ENCODE peak calls at places on chromosomes 3 and 15, in four cellular contexts. One of them, this sample, is unnamed.

GRCh38 chr3:32575451-32575850 is 4.8 kb upstream of the DYNC1LI1 start:
- DNase-seq in SK-N-SH: no peak
- DNase-seq in WTC11: no peak
- DNase-seq in K562: no peak
- DNase-seq in this sample: no peak

GRCh38 chr3:30286007-30286669 is 320.3 kb upstream of the TGFBR2 start:
- DNase-seq in WTC11: no peak
- DNase-seq in SK-N-SH: peak; percentile 39
- DNase-seq in K562: no peak
- DNase-seq in this sample: no peak

GRCh38 chr15:34185666-34186065 is 24.2 kb downstream of the KATNBL1 start:
- DNase-seq in K562: no peak
- DNase-seq in SK-N-SH: no peak
- DNase-seq in WTC11: no peak
- DNase-seq in this sample: no peak

GRCh38 chr15:66145242-66146182 is 108.0 kb downstream of the MEGF11 start:
- DNase-seq in K562: no peak
- DNase-seq in WTC11: no peak
- DNase-seq in SK-N-SH: peak; percentile 48
- DNase-seq in this sample: no peak

GRCh38 chr3:27315003-27315402 is 54.2 kb downstream of the NEK10 start:
- DNase-seq in SK-N-SH: no peak
- DNase-seq in K562: no peak
- DNase-seq in WTC11: no peak
- DNase-seq in this sample: no peak

GRCh38 chr3:189317911-189318310 is 146.1 kb downstream of the TPRG1 start:
- DNase-seq in K562: no peak
- DNase-seq in WTC11: no peak
- DNase-seq in SK-N-SH: no peak
- DNase-seq in this sample: no peak

GRCh38 chr3:192022412-192022811 is 561.4 kb downstream of the PYDC2 start:
- DNase-seq in SK-N-SH: no peak
- DNase-seq in WTC11: no peak
- DNase-seq in K562: no peak
- DNase-seq in this sample: no peak

GRCh38 chr15:87348746-87349145 is 907.8 kb downstream of the NTRK3 start:
- DNase-seq in SK-N-SH: no peak
- DNase-seq in WTC11: no peak
- DNase-seq in K562: no peak
- DNase-seq in this sample: no peak

GRCh38 chr3:132448211-132448961 is 31.1 kb downstream of the DNAJC13 start:
- DNase-seq in SK-N-SH: no peak
- DNase-seq in WTC11: no peak
- DNase-seq in K562: no peak
- DNase-seq in this sample: no peak

GRCh38 chr15:70643783-70644125 is 119.6 kb downstream of the UACA start:
- DNase-seq in SK-N-SH: no peak
- DNase-seq in K562: no peak
- DNase-seq in WTC11: no peak
- DNase-seq in this sample: peak; percentile 66

GRCh38 chr3:45313743-45314403 is 74.5 kb upstream of the LARS2 start:
- DNase-seq in K562: no peak
- DNase-seq in SK-N-SH: no peak
- DNase-seq in WTC11: no peak
- DNase-seq in this sample: no peak

GRCh38 chr15:38508647-38509046 is 54.7 kb downstream of the FAM98B start:
- DNase-seq in WTC11: no peak
- DNase-seq in K562: no peak
- DNase-seq in SK-N-SH: no peak
- DNase-seq in this sample: no peak

GRCh38 chr15:68610825-68611224 is 32.0 kb downstream of the CORO2B start:
- DNase-seq in WTC11: no peak
- DNase-seq in SK-N-SH: no peak
- DNase-seq in K562: no peak
- DNase-seq in this sample: no peak

GRCh38 chr15:58604455-58604923 is 145.0 kb downstream of the ADAM10 start:
- DNase-seq in SK-N-SH: no peak
- DNase-seq in WTC11: no peak
- DNase-seq in K562: no peak
- DNase-seq in this sample: peak; percentile 46

GRCh38 chr15:50758712-50759205 is 6.7 kb downstream of the SPPL2A start:
- DNase-seq in K562: no peak
- DNase-seq in SK-N-SH: no peak
- DNase-seq in WTC11: no peak
- DNase-seq in this sample: no peak

GRCh38 chr3:185455860-185456259 is 43.0 kb downstream of the TMEM41A start:
- DNase-seq in WTC11: no peak
- DNase-seq in K562: peak; percentile 21
- DNase-seq in SK-N-SH: no peak
- DNase-seq in this sample: no peak

GRCh38 chr15:56467626-56468025 is 2.7 kb upstream of the MNS1 start:
- DNase-seq in SK-N-SH: no peak
- DNase-seq in K562: no peak
- DNase-seq in WTC11: no peak
- DNase-seq in this sample: no peak

GRCh38 chr15:44033894-44034293 is 161.2 kb downstream of the FRMD5 start:
- DNase-seq in WTC11: no peak
- DNase-seq in K562: no peak
- DNase-seq in SK-N-SH: peak; percentile 21
- DNase-seq in this sample: no peak

GRCh38 chr15:89898628-89899302 is 5.0 kb upstream of the AP3S2 start:
- DNase-seq in K562: peak; percentile 80
- DNase-seq in SK-N-SH: peak; percentile 74
- DNase-seq in WTC11: peak; percentile 70
- DNase-seq in this sample: peak; percentile 77

GRCh38 chr15:90209591-90209990 is 8.5 kb downstream of the SEMA4B start:
- DNase-seq in SK-N-SH: no peak
- DNase-seq in K562: no peak
- DNase-seq in WTC11: no peak
- DNase-seq in this sample: no peak

GRCh38 chr3:134333522-134334181 is 40.6 kb downstream of the AMOTL2 start:
- DNase-seq in K562: no peak
- DNase-seq in SK-N-SH: no peak
- DNase-seq in WTC11: no peak
- DNase-seq in this sample: peak; percentile 45

GRCh38 chr3:134334231-134334900 is 39.9 kb downstream of the AMOTL2 start:
- DNase-seq in SK-N-SH: no peak
- DNase-seq in K562: no peak
- DNase-seq in WTC11: no peak
- DNase-seq in this sample: no peak

GRCh38 chr3:134330895-134331810 is 43.1 kb downstream of the AMOTL2 start:
- DNase-seq in SK-N-SH: no peak
- DNase-seq in K562: no peak
- DNase-seq in WTC11: peak; percentile 35
- DNase-seq in this sample: no peak

GRCh38 chr3:134332344-134332743 is 41.9 kb downstream of the AMOTL2 start:
- DNase-seq in K562: no peak
- DNase-seq in SK-N-SH: no peak
- DNase-seq in WTC11: no peak
- DNase-seq in this sample: no peak

GRCh38 chr3:134331811-134332199 is 42.4 kb downstream of the AMOTL2 start:
- DNase-seq in SK-N-SH: no peak
- DNase-seq in K562: no peak
- DNase-seq in WTC11: no peak
- DNase-seq in this sample: no peak
- TF ChIP-seq FOXJ3 in SK-N-SH: no peak
- TF ChIP-seq FOXJ3 in K562: no peak
- TF ChIP-seq FOXJ3 in WTC11: no peak
- TF ChIP-seq FOXJ3 in this sample: no peak

DNA sequence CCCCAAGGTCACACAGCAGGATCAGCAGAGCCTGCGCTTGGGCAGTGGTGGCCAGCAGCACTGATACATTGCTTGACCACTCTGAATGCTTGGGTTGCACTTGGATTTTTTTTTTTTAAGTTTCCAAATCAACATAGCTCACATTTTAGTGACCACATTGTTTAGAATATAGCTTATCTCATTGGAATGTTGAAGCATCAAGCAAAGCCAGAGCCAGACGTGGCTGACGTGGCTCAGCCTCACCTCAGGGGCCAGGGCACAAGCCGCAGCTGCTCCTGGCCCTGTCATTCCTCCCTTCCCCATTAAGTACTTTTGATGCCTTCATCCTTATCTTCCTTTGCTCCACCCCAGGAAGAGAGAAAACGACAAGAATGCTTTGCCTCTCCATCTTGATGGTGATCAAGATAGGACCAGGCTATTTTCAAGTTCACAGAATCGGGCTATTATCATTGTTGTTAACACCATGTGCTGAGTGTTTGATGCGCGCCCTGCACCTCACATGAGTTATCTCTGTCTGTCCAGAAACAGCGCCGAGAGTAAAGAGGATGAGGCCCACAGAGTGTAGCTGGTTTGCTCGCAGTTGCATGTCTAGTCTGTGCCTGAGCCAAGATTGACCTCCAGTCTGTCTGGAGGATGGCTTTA is 75.8 kb downstream of the AAGAB start:
- DNase-seq in WTC11: no peak
- DNase-seq in K562: peak; percentile 53
- DNase-seq in SK-N-SH: no peak
- DNase-seq in this sample: no peak
- TF ChIP-seq FOXJ3 in WTC11: no peak
- TF ChIP-seq FOXJ3 in K562: no peak
- TF ChIP-seq FOXJ3 in SK-N-SH: no peak
- TF ChIP-seq FOXJ3 in this sample: no peak

DNA sequence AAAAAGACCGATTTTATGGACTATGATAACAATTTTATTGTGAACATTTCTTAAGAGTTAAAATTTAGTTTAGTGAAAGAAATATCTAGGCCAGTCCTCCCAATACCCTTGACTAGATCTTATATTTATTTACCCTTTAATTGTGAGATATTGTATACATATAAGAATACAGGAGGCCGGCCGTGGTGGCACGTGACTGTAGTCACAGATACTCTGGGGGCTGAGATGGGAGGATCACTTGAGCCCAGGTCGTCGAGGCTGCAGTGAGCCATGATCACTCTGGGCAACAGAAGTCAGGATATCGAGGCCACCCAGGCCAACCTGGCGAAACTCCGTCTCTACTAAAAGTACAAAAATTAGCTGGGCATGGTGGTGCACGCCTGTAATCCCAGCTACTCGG is 767 bp upstream of the RMDN3 start:
- DNase-seq in WTC11: no peak
- DNase-seq in SK-N-SH: no peak
- DNase-seq in K562: no peak
- DNase-seq in this sample: no peak
- TF ChIP-seq FOXJ3 in WTC11: no peak
- TF ChIP-seq FOXJ3 in SK-N-SH: no peak
- TF ChIP-seq FOXJ3 in K562: no peak
- TF ChIP-seq FOXJ3 in this sample: no peak

GRCh38 chr3:42306499-42306898 is 40.5 kb upstream of the CCK start:
- DNase-seq in SK-N-SH: no peak
- DNase-seq in WTC11: no peak
- DNase-seq in K562: no peak
- DNase-seq in this sample: no peak

GRCh38 chr3:42301446-42302175 is 35.6 kb upstream of the CCK start:
- DNase-seq in K562: no peak
- DNase-seq in WTC11: no peak
- DNase-seq in SK-N-SH: no peak
- DNase-seq in this sample: no peak

GRCh38 chr3:42300013-42300412 is 34.0 kb upstream of the CCK start:
- DNase-seq in SK-N-SH: no peak
- DNase-seq in WTC11: peak; percentile 57
- DNase-seq in K562: no peak
- DNase-seq in this sample: peak; percentile 10

GRCh38 chr3:42300778-42301177 is 34.8 kb upstream of the CCK start:
- DNase-seq in K562: no peak
- DNase-seq in WTC11: no peak
- DNase-seq in SK-N-SH: no peak
- DNase-seq in this sample: no peak

DNA sequence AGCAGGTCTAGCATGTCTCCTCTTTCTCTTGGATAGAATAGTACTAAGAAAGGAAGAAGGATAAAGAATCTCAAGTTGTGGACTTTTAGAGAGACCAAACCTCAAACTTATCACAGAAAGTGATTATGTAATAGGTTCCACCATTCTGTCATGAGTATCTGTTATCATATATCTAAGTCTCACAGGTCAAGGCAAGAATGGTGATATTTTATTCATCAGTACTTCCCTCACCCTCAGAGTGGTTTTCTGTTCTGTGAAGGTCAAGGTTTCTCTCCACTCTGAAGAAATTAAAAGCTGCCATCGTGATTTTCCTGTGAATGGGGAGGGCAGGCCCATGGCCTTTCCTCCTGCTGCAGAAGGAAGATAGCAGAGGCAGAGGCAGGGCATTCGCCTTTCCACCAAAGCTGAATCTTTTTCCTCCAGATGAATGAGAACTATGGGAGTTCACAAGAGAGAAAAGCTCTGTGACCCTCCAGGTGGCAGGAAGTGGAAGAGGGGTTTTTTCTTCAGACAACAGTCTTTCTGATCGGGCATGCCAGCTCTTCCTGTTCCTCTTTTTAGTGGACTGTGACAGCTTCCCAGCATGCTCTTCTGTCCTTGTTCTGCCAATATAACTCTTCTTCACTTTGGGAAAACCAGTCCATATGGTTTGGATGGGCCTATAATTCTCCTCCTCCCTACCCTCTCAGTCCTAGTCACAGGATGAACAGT is 37.1 kb upstream of the CCK start:
- DNase-seq in SK-N-SH: no peak
- DNase-seq in K562: no peak
- DNase-seq in WTC11: no peak
- DNase-seq in this sample: no peak
- TF ChIP-seq FOXJ3 in SK-N-SH: no peak
- TF ChIP-seq FOXJ3 in K562: no peak
- TF ChIP-seq FOXJ3 in WTC11: no peak
- TF ChIP-seq FOXJ3 in this sample: no peak

GRCh38 chr3:128933213-128933921 is 53.9 kb downstream of the ACAD9 start:
- DNase-seq in SK-N-SH: no peak
- DNase-seq in WTC11: no peak
- DNase-seq in K562: no peak
- DNase-seq in this sample: no peak
- TF ChIP-seq FOXJ3 in SK-N-SH: no peak
- TF ChIP-seq FOXJ3 in WTC11: no peak
- TF ChIP-seq FOXJ3 in K562: no peak
- TF ChIP-seq FOXJ3 in this sample: no peak

DNA sequence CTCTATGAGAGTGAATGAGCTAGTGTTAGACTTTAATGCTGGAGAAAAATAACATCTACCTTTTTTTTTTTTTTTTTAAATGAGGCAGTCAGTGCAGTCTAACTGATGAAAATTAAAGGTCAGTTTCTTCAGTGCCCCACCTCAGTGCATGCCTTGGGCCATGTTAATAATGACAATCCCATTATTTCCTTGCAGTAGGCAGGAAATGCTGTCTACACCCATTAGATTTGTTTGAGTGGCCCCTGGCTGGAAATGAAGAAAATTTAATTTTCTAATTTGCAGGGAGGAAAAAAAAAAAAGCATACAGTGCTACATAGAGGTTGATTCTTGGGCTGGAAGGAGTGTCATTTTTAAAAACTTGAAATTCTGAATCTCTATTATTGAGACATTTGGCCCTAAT is 18.2 kb downstream of the FNDC3B start:
- DNase-seq in K562: no peak
- DNase-seq in WTC11: no peak
- DNase-seq in SK-N-SH: peak; percentile 57
- DNase-seq in this sample: no peak
- TF ChIP-seq FOXJ3 in K562: no peak
- TF ChIP-seq FOXJ3 in WTC11: no peak
- TF ChIP-seq FOXJ3 in SK-N-SH: no peak
- TF ChIP-seq FOXJ3 in this sample: no peak